ENCODE peak calls at places on chromosomes 16 and 17, in six cellular contexts. One of them, this sample, is unnamed.

GRCh38 chr17:68511254-68511670 is 968 bp upstream of the PRKAR1A start:
- DNase-seq in upper lobe of right lung: no peak
- DNase-seq in brain microvascular endothelial cell: no peak
- DNase-seq in esophagus squamous epithelium: no peak
- DNase-seq in SK-N-SH: no peak
- DNase-seq in transverse colon: no peak
- DNase-seq in this sample: no peak

GRCh38 chr17:7440113-7440822 is 956 bp downstream of the FGF11 start:
- DNase-seq in upper lobe of right lung: peak
- DNase-seq in brain microvascular endothelial cell: no peak
- DNase-seq in esophagus squamous epithelium: no peak
- DNase-seq in SK-N-SH: peak
- DNase-seq in transverse colon: peak
- DNase-seq in this sample: peak

GRCh38 chr16:85663891-85664321 is 24.8 kb downstream of the GINS2 start:
- DNase-seq in upper lobe of right lung: no peak
- DNase-seq in brain microvascular endothelial cell: no peak
- DNase-seq in esophagus squamous epithelium: no peak
- DNase-seq in SK-N-SH: no peak
- DNase-seq in transverse colon: peak
- DNase-seq in this sample: no peak

GRCh38 chr17:1643293-1643998 is 2.1 kb downstream of the SCARF1 start:
- DNase-seq in upper lobe of right lung: peak
- DNase-seq in brain microvascular endothelial cell: no peak
- DNase-seq in esophagus squamous epithelium: no peak
- DNase-seq in SK-N-SH: peak
- DNase-seq in transverse colon: peak
- DNase-seq in this sample: peak

GRCh38 chr16:20966746-20967145 is 66.2 kb downstream of the LYRM1 start:
- DNase-seq in upper lobe of right lung: no peak
- DNase-seq in brain microvascular endothelial cell: no peak
- DNase-seq in esophagus squamous epithelium: no peak
- DNase-seq in SK-N-SH: no peak
- DNase-seq in transverse colon: no peak
- DNase-seq in this sample: no peak

GRCh38 chr17:3610523-3610922 is 1.3 kb upstream of the TRPV1 start:
- DNase-seq in upper lobe of right lung: no peak
- DNase-seq in brain microvascular endothelial cell: no peak
- DNase-seq in esophagus squamous epithelium: no peak
- DNase-seq in SK-N-SH: no peak
- DNase-seq in transverse colon: no peak
- DNase-seq in this sample: no peak

GRCh38 chr17:82611140-82612058 is 36.8 kb downstream of the WDR45B start:
- DNase-seq in upper lobe of right lung: no peak
- DNase-seq in brain microvascular endothelial cell: no peak
- DNase-seq in esophagus squamous epithelium: no peak
- DNase-seq in SK-N-SH: peak
- DNase-seq in transverse colon: no peak
- DNase-seq in this sample: no peak

GRCh38 chr17:41813039-41813680 is 356 bp downstream of the FKBP10 start:
- DNase-seq in upper lobe of right lung: no peak
- DNase-seq in brain microvascular endothelial cell: no peak
- DNase-seq in esophagus squamous epithelium: no peak
- DNase-seq in SK-N-SH: no peak
- DNase-seq in transverse colon: no peak
- DNase-seq in this sample: no peak

GRCh38 chr16:79610771-79611170 is 10.2 kb upstream of the MAF start:
- DNase-seq in upper lobe of right lung: no peak
- DNase-seq in brain microvascular endothelial cell: peak
- DNase-seq in esophagus squamous epithelium: no peak
- DNase-seq in SK-N-SH: no peak
- DNase-seq in transverse colon: no peak
- DNase-seq in this sample: no peak

GRCh38 chr17:28497931-28498330 is 8.2 kb upstream of the FOXN1 start:
- DNase-seq in upper lobe of right lung: no peak
- DNase-seq in brain microvascular endothelial cell: no peak
- DNase-seq in esophagus squamous epithelium: no peak
- DNase-seq in SK-N-SH: no peak
- DNase-seq in transverse colon: no peak
- DNase-seq in this sample: no peak

GRCh38 chr17:2898255-2898926 is 102.2 kb downstream of the RAP1GAP2 start:
- DNase-seq in upper lobe of right lung: no peak
- DNase-seq in brain microvascular endothelial cell: no peak
- DNase-seq in esophagus squamous epithelium: no peak
- DNase-seq in SK-N-SH: peak
- DNase-seq in transverse colon: no peak
- DNase-seq in this sample: no peak

GRCh38 chr16:50709061-50709695 is 15.8 kb downstream of the NOD2 start:
- DNase-seq in upper lobe of right lung: no peak
- DNase-seq in brain microvascular endothelial cell: no peak
- DNase-seq in esophagus squamous epithelium: no peak
- DNase-seq in SK-N-SH: no peak
- DNase-seq in transverse colon: no peak
- DNase-seq in this sample: no peak

GRCh38 chr16:16124974-16125373 is 98.3 kb downstream of the ABCC6 start:
- DNase-seq in upper lobe of right lung: no peak
- DNase-seq in brain microvascular endothelial cell: no peak
- DNase-seq in esophagus squamous epithelium: no peak
- DNase-seq in SK-N-SH: no peak
- DNase-seq in transverse colon: no peak
- DNase-seq in this sample: no peak
- H3K27ac ChIP-seq in upper lobe of right lung: no peak
- H3K27ac ChIP-seq in brain microvascular endothelial cell: no peak
- H3K27ac ChIP-seq in esophagus squamous epithelium: no peak
- H3K27ac ChIP-seq in SK-N-SH: no peak
- H3K27ac ChIP-seq in transverse colon: no peak
- H3K27ac ChIP-seq in this sample: no peak

GRCh38 chr16:30808163-30808562 is 21.2 kb upstream of the ZNF629 start:
- DNase-seq in upper lobe of right lung: no peak
- DNase-seq in brain microvascular endothelial cell: no peak
- DNase-seq in esophagus squamous epithelium: no peak
- DNase-seq in SK-N-SH: no peak
- DNase-seq in transverse colon: no peak
- DNase-seq in this sample: no peak

GRCh38 chr16:30805056-30805369 is 18.0 kb upstream of the ZNF629 start:
- DNase-seq in upper lobe of right lung: no peak
- DNase-seq in brain microvascular endothelial cell: no peak
- DNase-seq in esophagus squamous epithelium: no peak
- DNase-seq in SK-N-SH: no peak
- DNase-seq in transverse colon: no peak
- DNase-seq in this sample: no peak

GRCh38 chr16:30802971-30803370 is 16.0 kb upstream of the ZNF629 start:
- DNase-seq in upper lobe of right lung: no peak
- DNase-seq in brain microvascular endothelial cell: no peak
- DNase-seq in esophagus squamous epithelium: no peak
- DNase-seq in SK-N-SH: no peak
- DNase-seq in transverse colon: no peak
- DNase-seq in this sample: no peak

DNA sequence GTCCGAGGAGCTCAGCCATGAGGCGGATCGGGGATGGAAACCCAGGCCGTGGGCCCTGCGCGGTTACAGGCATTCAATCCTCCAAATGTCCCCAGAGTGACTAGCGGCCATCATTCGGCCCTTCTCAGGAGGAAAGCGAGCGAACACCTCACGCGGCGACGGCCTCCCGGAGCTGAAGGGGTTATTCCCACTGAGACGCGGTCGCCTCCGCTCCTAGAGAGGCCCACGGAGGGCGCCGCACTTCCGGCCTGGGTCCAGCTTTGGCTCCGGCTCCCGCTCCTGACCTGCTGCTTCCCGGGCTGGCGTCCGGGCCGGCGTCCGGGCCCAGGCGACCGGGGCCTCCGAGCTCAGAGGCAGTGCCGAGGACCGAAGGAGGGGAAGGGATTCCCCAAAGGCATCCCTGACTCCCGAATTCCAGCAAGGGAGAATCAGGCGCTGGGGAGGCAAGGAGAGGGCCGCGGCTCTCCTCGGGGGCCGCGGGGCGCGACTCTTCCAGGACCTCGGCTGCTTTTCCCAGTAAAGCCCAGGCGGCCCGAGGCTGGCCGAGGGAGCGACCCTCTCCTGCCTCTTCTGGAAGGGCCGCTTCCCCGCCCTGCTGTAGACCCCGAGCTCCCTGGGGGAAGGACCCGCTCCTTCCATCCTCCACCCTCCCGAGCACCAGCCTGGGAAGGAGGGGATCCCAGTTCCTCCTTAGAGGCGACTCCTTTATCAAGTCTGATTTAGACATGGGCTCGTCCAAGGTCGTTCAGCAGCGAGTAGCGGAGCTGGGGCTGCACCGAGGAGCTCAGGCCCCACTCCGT is 18.6 kb upstream of the ZNF629 start:
- DNase-seq in upper lobe of right lung: peak
- DNase-seq in brain microvascular endothelial cell: peak
- DNase-seq in esophagus squamous epithelium: no peak
- DNase-seq in SK-N-SH: peak
- DNase-seq in transverse colon: peak
- DNase-seq in this sample: peak
- TF ChIP-seq CTCF in upper lobe of right lung: no peak
- TF ChIP-seq CTCF in brain microvascular endothelial cell: peak
- TF ChIP-seq CTCF in esophagus squamous epithelium: no peak
- TF ChIP-seq CTCF in SK-N-SH: peak
- TF ChIP-seq CTCF in transverse colon: no peak
- TF ChIP-seq CTCF in this sample: no peak

DNA sequence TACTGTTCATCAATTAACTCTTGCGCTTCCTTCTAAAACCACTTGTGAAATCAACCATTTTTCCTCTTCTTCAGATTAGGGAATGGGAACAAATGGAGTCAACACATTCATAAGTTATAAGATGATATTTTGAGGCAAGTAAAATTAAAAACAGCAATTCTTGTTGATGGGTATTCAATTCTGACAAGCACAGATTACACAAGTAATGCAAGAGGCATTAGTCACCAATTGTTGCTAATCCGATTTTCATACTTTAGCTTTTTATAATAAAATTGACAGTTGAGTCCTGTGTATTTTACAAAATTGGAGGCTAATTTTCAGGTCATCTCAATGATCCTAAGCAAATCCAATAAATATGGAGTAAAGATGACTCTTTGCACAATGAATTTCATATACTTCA is 918.4 kb upstream of the SOX9 start:
- DNase-seq in upper lobe of right lung: no peak
- DNase-seq in brain microvascular endothelial cell: no peak
- DNase-seq in esophagus squamous epithelium: no peak
- DNase-seq in SK-N-SH: no peak
- DNase-seq in transverse colon: no peak
- DNase-seq in this sample: no peak
- H3K4me3 ChIP-seq in upper lobe of right lung: no peak
- H3K4me3 ChIP-seq in brain microvascular endothelial cell: no peak
- H3K4me3 ChIP-seq in esophagus squamous epithelium: no peak
- H3K4me3 ChIP-seq in SK-N-SH: no peak
- H3K4me3 ChIP-seq in transverse colon: no peak
- H3K4me3 ChIP-seq in this sample: no peak

GRCh38 chr17:80414508-80414802 is 512 bp upstream of the ENDOV start:
- DNase-seq in upper lobe of right lung: no peak
- DNase-seq in brain microvascular endothelial cell: no peak
- DNase-seq in esophagus squamous epithelium: no peak
- DNase-seq in SK-N-SH: no peak
- DNase-seq in transverse colon: no peak
- DNase-seq in this sample: peak

GRCh38 chr17:80415626-80416042 is 667 bp downstream of the ENDOV start:
- DNase-seq in upper lobe of right lung: no peak
- DNase-seq in brain microvascular endothelial cell: no peak
- DNase-seq in esophagus squamous epithelium: no peak
- DNase-seq in SK-N-SH: no peak
- DNase-seq in transverse colon: no peak
- DNase-seq in this sample: no peak

GRCh38 chr17:80416260-80416939 is 1.4 kb downstream of the ENDOV start:
- DNase-seq in upper lobe of right lung: no peak
- DNase-seq in brain microvascular endothelial cell: no peak
- DNase-seq in esophagus squamous epithelium: no peak
- DNase-seq in SK-N-SH: peak
- DNase-seq in transverse colon: no peak
- DNase-seq in this sample: no peak

GRCh38 chr17:80414803-80415625 is at the start of gene ENDOV:
- DNase-seq in upper lobe of right lung: peak
- DNase-seq in brain microvascular endothelial cell: peak
- DNase-seq in esophagus squamous epithelium: peak
- DNase-seq in SK-N-SH: peak
- DNase-seq in transverse colon: peak
- DNase-seq in this sample: peak

DNA sequence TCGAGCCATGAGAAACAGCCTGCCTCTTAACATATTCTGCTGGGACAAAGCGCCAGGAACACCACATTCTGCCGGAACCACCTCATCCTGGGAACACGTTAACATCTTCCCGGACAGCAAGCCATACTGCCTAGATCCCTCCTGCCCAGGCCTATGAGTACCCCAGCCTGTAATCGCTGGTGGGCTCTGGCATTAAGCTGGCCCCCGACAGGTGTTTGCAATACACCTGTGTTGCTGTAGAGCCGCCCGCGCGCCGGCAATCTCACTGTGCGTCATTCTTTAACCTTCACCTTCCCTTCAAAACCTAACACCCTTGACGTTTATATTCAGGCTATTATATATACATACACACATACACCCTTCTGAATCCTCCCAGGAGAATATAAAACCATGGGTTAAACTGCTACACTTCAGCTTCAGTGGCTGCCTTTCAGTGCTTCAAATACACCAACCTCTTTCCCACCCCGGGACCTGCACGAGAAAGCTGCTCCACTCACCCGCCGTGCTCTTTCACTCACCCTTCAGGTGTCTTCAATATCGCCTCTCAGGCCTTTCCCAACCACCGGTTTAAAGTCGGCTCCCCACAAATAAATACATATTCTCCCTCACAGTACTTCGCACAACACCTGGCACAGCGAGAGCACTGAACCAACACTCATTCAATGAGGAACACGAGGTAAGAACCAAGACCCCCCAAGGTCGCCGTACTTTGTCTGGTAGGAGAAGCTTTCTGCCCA is 1.0 kb upstream of the ENDOV start:
- DNase-seq in upper lobe of right lung: no peak
- DNase-seq in brain microvascular endothelial cell: no peak
- DNase-seq in esophagus squamous epithelium: no peak
- DNase-seq in SK-N-SH: no peak
- DNase-seq in transverse colon: no peak
- DNase-seq in this sample: peak
- H3K27ac ChIP-seq in upper lobe of right lung: no peak
- H3K27ac ChIP-seq in brain microvascular endothelial cell: no peak
- H3K27ac ChIP-seq in esophagus squamous epithelium: no peak
- H3K27ac ChIP-seq in SK-N-SH: no peak
- H3K27ac ChIP-seq in transverse colon: no peak
- H3K27ac ChIP-seq in this sample: no peak